ENCODE peak calls at places on chromosomes 16 and 17, in five cellular contexts. H, S, N, M and T are unnamed samples.

GRCh38 chr16:78407191-78407590 is 307.7 kb downstream of the WWOX start:
- DNase-seq in H (no peak), N (no peak), M (no peak), S (no peak), T (no peak)

GRCh38 chr16:58198739-58199411 is 969 bp upstream of the CSNK2A2 start:
- DNase-seq in S (no peak), H (no peak), N (no peak), M (no peak), T (no peak)

GRCh38 chr17:78238823-78239488 is 7.5 kb downstream of the TMEM235 start:
- DNase-seq in H (no peak), S (no peak), M (no peak), N (no peak), T (no peak)

GRCh38 chr16:51289336-51289735 is 138.3 kb upstream of the SALL1 start:
- DNase-seq in N (no peak), M (no peak), S (no peak), H (no peak), T (no peak)

GRCh38 chr16:53041196-53041977 is 11.3 kb downstream of the CHD9NB start:
- DNase-seq in S (peak), N (peak), M (no peak), H (no peak), T (no peak)

GRCh38 chr16:87002717-87003413 is 314.3 kb downstream of the C16orf95 start:
- DNase-seq in S (peak), H (no peak), M (no peak), N (no peak), T (no peak)

GRCh38 chr17:6706499-6706898 is 6.7 kb downstream of the SLC13A5 start:
- DNase-seq in H (no peak), S (no peak), N (no peak), M (no peak), T (no peak)

GRCh38 chr17:45428050-45428953 is 4.4 kb downstream of the ARHGAP27 start:
- DNase-seq in M (peak), S (peak), H (peak), N (peak), T (peak)

GRCh38 chr17:77288115-77288619 is 147.4 kb downstream of the SEC14L1 start:
- DNase-seq in M (no peak), H (no peak), N (no peak), S (no peak), T (no peak)

GRCh38 chr16:57192720-57193486 is 6.8 kb downstream of the RSPRY1 start:
- DNase-seq in S (no peak), M (no peak), H (no peak), N (no peak), T (no peak)

GRCh38 chr16:72311426-72311825 is 139.5 kb upstream of the PMFBP1 start:
- DNase-seq in M (no peak), N (no peak), H (no peak), S (no peak), T (peak)

GRCh38 chr16:1349951-1350350 is 1.7 kb downstream of the TSR3 start:
- DNase-seq in N (no peak), M (no peak), S (no peak), H (no peak), T (no peak)

GRCh38 chr17:61647044-61647443 is 56.0 kb upstream of the NACA2 start:
- DNase-seq in M (no peak), N (no peak), S (no peak), H (no peak), T (no peak)

GRCh38 chr17:10105513-10106001 is 92.8 kb downstream of the GAS7 start:
- DNase-seq in M (no peak), H (no peak), S (no peak), N (no peak), T (peak)

GRCh38 chr16:80250376-80250775 is 290.4 kb upstream of the DYNLRB2 start:
- DNase-seq in M (no peak), N (no peak), H (no peak), S (no peak), T (no peak)

GRCh38 chr17:27807567-27808470 is 7.5 kb upstream of the NOS2 start:
- DNase-seq in M (peak), S (no peak), N (no peak), H (peak), T (no peak)

GRCh38 chr16:50248845-50249244 is 17.5 kb upstream of the ADCY7 start:
- DNase-seq in M (no peak), H (no peak), N (no peak), S (no peak), T (no peak)

GRCh38 chr17:78226055-78226751 is 5.2 kb upstream of the TMEM235 start:
- DNase-seq in S (no peak), M (no peak), H (no peak), N (no peak), T (no peak)

GRCh38 chr16:1003551-1004347 is 22.2 kb downstream of the SOX8 start:
- DNase-seq in S (no peak), H (peak), M (no peak), N (no peak), T (peak)

GRCh38 chr17:2214047-2214717 is 89.4 kb downstream of the SMG6 start:
- DNase-seq in S (peak), H (no peak), M (peak), N (peak), T (peak)

GRCh38 chr17:2909853-2910234 is 113.6 kb downstream of the RAP1GAP2 start:
- DNase-seq in H (no peak), N (no peak), M (no peak), S (no peak), T (no peak)

GRCh38 chr16:80684906-80685305 is 119.5 kb downstream of the CDYL2 start:
- DNase-seq in S (no peak), N (no peak), M (no peak), H (no peak), T (no peak)

GRCh38 chr17:17836818-17837379 is at the start of gene SREBF1:
- DNase-seq in S (peak), M (no peak), N (peak), H (peak), T (peak)

GRCh38 chr16:68064791-68065365 is 20.3 kb upstream of the NFATC3 start:
- DNase-seq in H (peak), M (peak), N (peak), S (peak), T (peak)

GRCh38 chr17:44097110-44097810 is 26.2 kb downstream of the HDAC5 start:
- DNase-seq in N (peak), S (no peak), H (no peak), M (no peak), T (no peak)

GRCh38 chr16:88907768-88908167 is 41.3 kb upstream of the PABPN1L start:
- DNase-seq in H (no peak), S (no peak), M (no peak), N (no peak), T (peak)

GRCh38 chr17:47952181-47953021 is 5.3 kb downstream of the PRR15L start:
- DNase-seq in N (no peak), M (no peak), H (no peak), S (no peak), T (no peak)

GRCh38 chr17:47950448-47950847 is 7.2 kb downstream of the PRR15L start:
- DNase-seq in S (no peak), M (no peak), N (no peak), H (no peak), T (no peak)

GRCh38 chr17:47948706-47949196 is 7.4 kb downstream of the PNPO start:
- DNase-seq in H (no peak), S (no peak), N (no peak), M (no peak), T (no peak)

GRCh38 chr17:47949197-47949759 is 7.9 kb downstream of the PNPO start:
- DNase-seq in S (peak), M (peak), N (peak), H (peak), T (peak)

DNA sequence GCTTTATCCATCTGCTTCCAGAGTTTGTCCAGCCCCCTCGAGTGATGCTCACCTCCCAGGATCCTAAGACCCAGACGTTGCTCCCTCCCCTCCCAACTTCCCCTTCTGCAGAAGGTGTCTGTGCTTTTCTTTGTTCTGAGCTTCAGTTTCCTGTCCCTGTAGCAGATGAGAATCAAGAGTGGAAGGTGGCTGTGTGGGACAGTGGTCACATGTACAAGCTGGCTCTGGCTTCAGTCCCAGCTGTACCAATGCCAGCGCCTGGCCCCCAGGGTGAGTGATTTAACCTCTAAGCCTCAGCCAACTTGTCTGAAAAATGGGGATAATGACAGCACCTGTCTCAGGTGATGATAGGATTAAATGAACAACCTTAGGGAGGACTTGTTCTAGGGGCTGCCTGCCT is 7.7 kb downstream of the PRR15L start:
- DNase-seq in M (no peak), N (no peak), S (no peak), H (peak), T (no peak)
- H3K27ac ChIP-seq in M (no peak), N (no peak), S (no peak), H (peak), T (no peak)

DNA sequence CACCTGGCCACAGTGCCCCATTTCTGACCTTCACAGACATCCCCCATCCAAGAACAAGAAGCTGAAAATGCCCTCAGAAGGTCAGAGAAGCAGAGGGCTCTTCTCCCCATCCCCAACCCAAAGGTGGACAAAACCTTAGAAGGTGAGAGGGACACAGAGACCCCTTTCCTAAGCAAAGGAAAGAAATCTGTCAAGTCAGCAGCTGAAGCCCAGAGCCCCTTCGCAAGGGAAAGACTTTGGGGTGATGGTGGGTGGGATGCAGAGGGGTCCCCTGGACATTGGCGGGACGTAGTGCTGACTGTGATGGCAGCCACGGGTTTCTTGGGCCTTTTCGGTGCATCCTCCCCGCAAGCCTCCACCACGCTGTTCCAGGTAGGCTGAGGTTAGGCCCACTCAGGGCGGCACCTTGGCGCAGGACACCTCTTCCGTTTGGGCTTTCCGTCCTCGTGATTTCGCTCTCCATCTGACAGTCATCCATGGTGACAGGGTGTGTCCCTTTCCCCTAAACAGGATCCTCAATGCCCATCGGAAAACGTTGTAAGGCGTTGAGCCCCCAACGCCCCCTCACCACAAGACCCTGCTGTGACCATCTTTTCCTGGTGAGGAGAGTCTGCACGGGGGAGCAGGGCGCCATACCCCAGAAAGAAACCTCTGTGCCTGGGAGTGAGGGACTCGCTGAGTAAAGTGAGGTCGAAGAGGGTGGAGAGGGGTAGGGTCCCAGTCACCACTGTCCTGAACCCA is 10.7 kb upstream of the GSDMA start:
- DNase-seq in H (peak), S (no peak), N (peak), M (no peak), T (no peak)
- H3K27ac ChIP-seq in H (peak), S (no peak), N (peak), M (no peak), T (no peak)

GRCh38 chr16:30921459-30921747 is 2.0 kb upstream of the FBXL19 start:
- DNase-seq in S (no peak), N (no peak), H (no peak), M (no peak), T (no peak)
- H3K27ac ChIP-seq in S (no peak), N (peak), H (peak), M (peak), T (no peak)

GRCh38 chr17:11991461-11991860 is 5.8 kb downstream of the ZNF18 start:
- DNase-seq in N (no peak), H (no peak), S (no peak), M (no peak), T (no peak)
- H3K27ac ChIP-seq in N (no peak), H (no peak), S (no peak), M (no peak), T (no peak)

GRCh38 chr17:75036643-75037268 is 10.0 kb downstream of the ATP5PD start:
- DNase-seq in M (peak), N (peak), H (peak), S (peak), T (peak)
- H3K27ac ChIP-seq in M (peak), N (peak), H (peak), S (peak), T (peak)

DNA sequence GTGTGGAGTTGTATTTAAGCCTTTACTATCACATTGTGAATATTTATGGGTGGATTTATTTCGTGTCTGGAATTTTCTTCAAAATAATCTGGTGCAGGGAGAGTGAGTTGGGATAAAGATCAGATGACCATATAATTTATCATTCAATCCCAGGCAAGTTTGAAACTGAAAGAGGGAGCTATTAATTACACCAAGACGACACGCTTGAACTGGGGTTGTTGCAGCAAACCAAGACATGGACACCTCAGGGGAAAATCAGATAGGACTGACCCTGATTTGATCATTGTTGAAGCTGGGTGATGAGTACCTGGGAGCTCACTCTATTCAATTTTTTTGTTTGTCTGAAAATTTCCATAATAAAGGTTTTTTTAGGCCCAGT is 42.2 kb downstream of the LDHD start:
- DNase-seq in N (no peak), M (no peak), H (no peak), S (no peak), T (no peak)
- H3K27ac ChIP-seq in N (no peak), M (no peak), H (no peak), S (no peak), T (no peak)

GRCh38 chr16:89934611-89935553 is 11.7 kb downstream of the TUBB3 start:
- DNase-seq in S (no peak), N (no peak), H (no peak), M (no peak), T (no peak)

GRCh38 chr16:89938636-89938885 is 10.0 kb upstream of the DEF8 start:
- DNase-seq in M (no peak), S (no peak), N (no peak), H (no peak), T (no peak)

GRCh38 chr16:89936508-89936907 is 12.0 kb upstream of the DEF8 start:
- DNase-seq in M (no peak), N (no peak), H (no peak), S (no peak), T (no peak)

GRCh38 chr16:89936034-89936433 is 12.5 kb upstream of the DEF8 start:
- DNase-seq in N (no peak), S (no peak), H (no peak), M (no peak), T (no peak)

GRCh38 chr16:89936981-89937380 is 11.6 kb upstream of the DEF8 start:
- DNase-seq in M (no peak), S (no peak), N (no peak), H (no peak), T (no peak)
- H3K27ac ChIP-seq in M (no peak), S (no peak), N (no peak), H (no peak), T (no peak)

GRCh38 chr17:80159984-80160383 is 9.8 kb upstream of the CARD14 start:
- DNase-seq in M (no peak), S (no peak), H (no peak), N (no peak), T (no peak)
- H3K27ac ChIP-seq in M (no peak), S (no peak), H (no peak), N (no peak), T (no peak)

GRCh38 chr17:40104570-40105471 is 4.4 kb upstream of the NR1D1 start:
- DNase-seq in H (no peak), S (peak), N (no peak), M (no peak), T (no peak)

GRCh38 chr17:40109471-40109824 is 9.1 kb upstream of the NR1D1 start:
- DNase-seq in N (no peak), S (no peak), H (no peak), M (no peak), T (no peak)

GRCh38 chr17:40106089-40106759 is 5.8 kb upstream of the NR1D1 start:
- DNase-seq in H (no peak), M (no peak), S (no peak), N (no peak), T (no peak)

GRCh38 chr17:40106760-40107265 is 6.4 kb upstream of the NR1D1 start:
- DNase-seq in M (peak), H (no peak), S (peak), N (peak), T (peak)

GRCh38 chr17:40107266-40107980 is 7.0 kb upstream of the NR1D1 start:
- DNase-seq in N (no peak), S (peak), H (peak), M (no peak), T (peak)
- H3K27ac ChIP-seq in N (peak), S (peak), H (peak), M (peak), T (no peak)